ENCODE peak calls at places on chromosomes 6 and 20, in six cellular contexts. E is fibroblast of the aortic adventitia; T is activated T-helper 9 cell treated with anti-CD3 and anti-CD28 coated beads, Interleukin-2, amount 50 U/mL, for 16 hours; I is T-helper 9 cell; S is kidney tubule cell; D is H54. Q is an unnamed sample.

GRCh38 chr20:46268131-46268611 is 40.1 kb downstream of the CDH22 start:
- DNase-seq in D (no peak), I (no peak), T (no peak), S (no peak), E (no peak), Q (no peak)

GRCh38 chr20:50272413-50273120 is 81.9 kb downstream of the CEBPB start:
- DNase-seq in E (no peak), S (no peak), I (no peak), D (no peak), T (no peak), Q (no peak)

GRCh38 chr6:106894978-106895702 is 79.4 kb downstream of the CD24 start:
- DNase-seq in D (no peak), E (no peak), S (peak; percentile 93), I (no peak), T (no peak), Q (no peak)

GRCh38 chr20:25173886-25174308 is 21.6 kb upstream of the ENTPD6 start:
- DNase-seq in I (no peak), S (no peak), E (no peak), D (no peak), T (no peak), Q (no peak)

GRCh38 chr6:34912715-34913464 is 23.8 kb downstream of the ANKS1A start:
- DNase-seq in D (peak; percentile 55), T (peak; percentile 7), S (peak; percentile 83), I (no peak), E (peak; percentile 56), Q (peak; percentile 59)

GRCh38 chr6:52149076-52149475 is 37.1 kb upstream of the IL17A start:
- DNase-seq in I (no peak), S (no peak), E (no peak), D (no peak), T (no peak), Q (no peak)

GRCh38 chr6:7150381-7151064 is 42.8 kb downstream of the RREB1 start:
- DNase-seq in S (peak; percentile 79), E (no peak), D (no peak), T (no peak), I (no peak), Q (no peak)

GRCh38 chr6:133132092-133132491 is 109.1 kb upstream of the EYA4 start:
- DNase-seq in E (no peak), S (no peak), D (no peak), T (no peak), I (no peak), Q (no peak)

GRCh38 chr20:64064145-64064698 is 1.2 kb downstream of the TCEA2 start:
- DNase-seq in D (peak; percentile 97), S (peak; percentile 72), I (no peak), T (no peak), E (peak; percentile 56), Q (no peak)

GRCh38 chr6:135144678-135145508 is 36.2 kb upstream of the MYB start:
- DNase-seq in T (no peak), I (no peak), S (peak; percentile 39), D (no peak), E (peak; percentile 53), Q (peak; percentile 26)

GRCh38 chr6:155509743-155510475 is 54.3 kb upstream of the NOX3 start:
- DNase-seq in T (no peak), D (no peak), E (no peak), S (no peak), I (no peak), Q (no peak)

GRCh38 chr6:159540152-159540551 is 152.9 kb downstream of the SOD2 start:
- DNase-seq in I (no peak), D (no peak), S (no peak), T (no peak), E (no peak), Q (no peak)

GRCh38 chr6:97394160-97394748 is 111.2 kb upstream of the MMS22L start:
- DNase-seq in I (peak; percentile 10), D (peak; percentile 4), T (peak; percentile 1), E (peak; percentile 73), S (peak; percentile 71), Q (peak; percentile 42)

GRCh38 chr6:97064578-97064977 is 140.1 kb downstream of the KLHL32 start:
- DNase-seq in D (no peak), E (no peak), S (peak; percentile 44), T (no peak), I (no peak), Q (peak; percentile 7)

GRCh38 chr20:58652606-58653303 is 1.7 kb downstream of the STX16 start:
- DNase-seq in S (no peak), D (no peak), T (no peak), I (no peak), E (no peak), Q (no peak)

GRCh38 chr6:161319231-161319630 is 45.4 kb upstream of the AGPAT4 start:
- DNase-seq in E (no peak), I (no peak), T (no peak), S (no peak), D (no peak), Q (peak; percentile 5)

GRCh38 chr20:36093804-36094145 is 60.8 kb upstream of the EPB41L1 start:
- DNase-seq in D (no peak), I (no peak), S (no peak), E (no peak), T (no peak), Q (peak; percentile 67)

GRCh38 chr6:71481801-71482200 is 193.2 kb downstream of the OGFRL1 start:
- DNase-seq in T (no peak), S (peak; percentile 49), E (no peak), D (no peak), I (no peak), Q (no peak)

GRCh38 chr6:142187209-142187608 is 40.1 kb downstream of the VTA1 start:
- DNase-seq in T (no peak), D (no peak), I (no peak), S (no peak), E (peak; percentile 47), Q (no peak)

GRCh38 chr6:25993038-25993684 is 30.6 kb downstream of the TRIM38 start:
- DNase-seq in S (peak; percentile 9), I (no peak), T (no peak), E (no peak), D (no peak), Q (no peak)

GRCh38 chr6:42783177-42783875 is 1.5 kb downstream of the BICRAL start:
- DNase-seq in T (peak; percentile 63), I (peak; percentile 75), D (peak; percentile 40), S (peak; percentile 73), E (peak; percentile 73), Q (peak; percentile 44)

GRCh38 chr20:62361799-62362589 is 5.1 kb downstream of the LAMA5 start:
- DNase-seq in T (no peak), I (no peak), S (peak; percentile 92), D (no peak), E (no peak), Q (peak; percentile 94)

GRCh38 chr6:73968358-73968757 is 272.4 kb downstream of the CD109 start:
- DNase-seq in I (no peak), S (no peak), T (no peak), D (no peak), E (no peak), Q (no peak)

GRCh38 chr6:1286972-1287600 is 24.8 kb upstream of the FOXQ1 start:
- DNase-seq in T (no peak), I (no peak), E (peak; percentile 81), D (peak; percentile 28), S (peak; percentile 98), Q (no peak)

GRCh38 chr20:33551778-33552177 is 61.9 kb downstream of the CBFA2T2 start:
- DNase-seq in S (no peak), D (no peak), E (peak; percentile 59), I (no peak), T (no peak), Q (no peak)

GRCh38 chr6:130885392-130886192 is 58.4 kb downstream of the SMLR1 start:
- DNase-seq in E (peak; percentile 90), T (peak; percentile 33), D (peak; percentile 13), S (peak; percentile 77), I (peak; percentile 62), Q (peak; percentile 59)

GRCh38 chr6:7905416-7905815 is 5.2 kb downstream of the TXNDC5 start:
- DNase-seq in I (no peak), E (peak; percentile 57), D (no peak), S (no peak), T (no peak), Q (no peak)

GRCh38 chr6:54856137-54856536 is 9.6 kb downstream of the FAM83B start:
- DNase-seq in T (no peak), E (no peak), S (peak; percentile 47), I (no peak), D (no peak), Q (peak; percentile 11)

GRCh38 chr20:10521068-10521834 is 86.1 kb downstream of the SLX4IP start:
- DNase-seq in I (no peak), E (peak; percentile 77), T (no peak), S (peak; percentile 69), D (peak; percentile 11), Q (peak; percentile 42)

GRCh38 chr20:62980970-62981369 is 25.8 kb downstream of the BHLHE23 start:
- DNase-seq in E (no peak), I (peak; percentile 37), D (no peak), S (no peak), T (no peak), Q (no peak)

GRCh38 chr6:90003941-90004340 is 109.7 kb downstream of the GJA10 start:
- DNase-seq in S (peak; percentile 26), T (no peak), I (no peak), D (no peak), E (no peak), Q (no peak)

GRCh38 chr6:56359201-56359899 is 112.0 kb upstream of the COL21A1 start:
- DNase-seq in E (peak; percentile 86), I (peak; percentile 29), D (peak; percentile 28), T (no peak), S (peak; percentile 73), Q (peak; percentile 59)

Q was measured in SW480.